ENCODE peak calls at places on chromosomes 2 and 18, in seven cellular contexts. E, M, T, L, Q, P and V are unnamed samples.

GRCh38 chr2:234991793-234992192 is 40.0 kb downstream of the SH3BP4 start:
- DNase-seq in E (no peak), M (no peak), T (no peak), L (no peak), Q (no peak), P (no peak), V (peak; percentile 71)

GRCh38 chr2:85537600-85538506 is 1.1 kb upstream of the MAT2A start:
- DNase-seq in E (peak; percentile 20), M (peak; percentile 21), T (peak; percentile 67), L (peak; percentile 39), Q (no peak), P (peak; percentile 74), V (peak; percentile 86)

GRCh38 chr2:216710531-216711282 is 15.4 kb upstream of the IGFBP5 start:
- DNase-seq in E (no peak), M (no peak), T (no peak), L (peak; percentile 88), Q (no peak), P (no peak), V (peak; percentile 80)

GRCh38 chr2:119827866-119828507 is 68.3 kb downstream of the PTPN4 start:
- DNase-seq in E (no peak), M (peak; percentile 36), T (no peak), L (peak; percentile 50), Q (no peak), P (no peak), V (peak; percentile 82)

GRCh38 chr2:46252891-46253659 is 44.1 kb upstream of the EPAS1 start:
- DNase-seq in E (no peak), M (no peak), T (no peak), L (peak; percentile 52), Q (no peak), P (no peak), V (no peak)

GRCh38 chr2:9115219-9115618 is 91.4 kb upstream of the ASAP2 start:
- DNase-seq in E (no peak), M (no peak), T (no peak), L (no peak), Q (no peak), P (no peak), V (no peak)

GRCh38 chr2:135620223-135620622 is 88.9 kb downstream of the R3HDM1 start:
- DNase-seq in E (no peak), M (no peak), T (no peak), L (no peak), Q (no peak), P (no peak), V (no peak)

GRCh38 chr18:76005632-76006031 is 489.4 kb downstream of the ZNF516 start:
- DNase-seq in E (no peak), M (no peak), T (no peak), L (no peak), Q (no peak), P (peak; percentile 35), V (no peak)

GRCh38 chr2:113157897-113158753 is 15.6 kb upstream of the PSD4 start:
- DNase-seq in E (no peak), M (peak; percentile 46), T (no peak), L (peak; percentile 74), Q (no peak), P (no peak), V (peak; percentile 92)

GRCh38 chr2:70854416-70854815 is 18.8 kb upstream of the CD207 start:
- DNase-seq in E (no peak), M (no peak), T (no peak), L (no peak), Q (no peak), P (no peak), V (no peak)

GRCh38 chr2:165067958-165068612 is 112.8 kb upstream of the SLC38A11 start:
- DNase-seq in E (no peak), M (peak; percentile 69), T (no peak), L (peak; percentile 74), Q (no peak), P (peak; percentile 91), V (peak; percentile 42)

GRCh38 chr2:191929288-191929687 is 82.4 kb upstream of the CAVIN2 start:
- DNase-seq in E (no peak), M (no peak), T (no peak), L (no peak), Q (no peak), P (no peak), V (no peak)

GRCh38 chr2:146741260-146741659 is 1103.6 kb upstream of the ACVR2A start:
- DNase-seq in E (no peak), M (no peak), T (no peak), L (peak; percentile 3), Q (no peak), P (no peak), V (no peak)

GRCh38 chr2:85681354-85681728 is 12.8 kb upstream of the GNLY start:
- DNase-seq in E (no peak), M (no peak), T (no peak), L (no peak), Q (no peak), P (no peak), V (no peak)